ENCODE peak calls at places on chromosomes 4 and X, in nine cellular contexts. A, H, Z, Q, G, B, T, X and C are unnamed samples. For H3K27me3, the result is how much of the 10 kb centered on the place peaks cover.

GRCh38 chrX:149830192-149830873 is 48.6 kb downstream of the MAGEA9 start:
- DNase-seq in A (peak), H (peak), Z (no peak), Q (peak), G (peak), B (no peak), T (no peak), X (no peak), C (peak)

GRCh38 chr4:58553679-58554078 is 1443.5 kb upstream of the IGFBP7 start:
- DNase-seq in A (no peak), H (no peak), Z (no peak), Q (no peak), G (no peak), B (no peak), T (no peak), X (no peak), C (no peak)

GRCh38 chrX:15129412-15129811 is 140.5 kb downstream of the ASB9 start:
- DNase-seq in A (no peak), H (no peak), Z (no peak), Q (no peak), G (no peak), B (no peak), T (no peak), X (no peak), C (no peak)

GRCh38 chrX:113399501-113400192 is 559.0 kb upstream of the AMOT start:
- DNase-seq in A (no peak), H (no peak), Z (no peak), Q (peak), G (no peak), B (no peak), T (no peak), X (no peak), C (no peak)

GRCh38 chr4:140266958-140267568 is 106.4 kb upstream of the SCOC start:
- DNase-seq in A (no peak), H (no peak), Z (no peak), Q (no peak), G (peak), B (no peak), T (no peak), X (peak), C (no peak)

GRCh38 chr4:25567253-25567652 is 88.4 kb upstream of the SLC34A2 start:
- DNase-seq in A (no peak), H (no peak), Z (no peak), Q (no peak), G (no peak), B (no peak), T (no peak), X (no peak), C (no peak)

GRCh38 chr4:1834047-1834769 is 21.7 kb downstream of the LETM1 start:
- DNase-seq in A (no peak), H (no peak), Z (no peak), Q (no peak), G (no peak), B (no peak), T (no peak), X (no peak), C (no peak)

GRCh38 chr4:155403886-155404285 is 27.1 kb upstream of the MAP9 start:
- DNase-seq in A (peak), H (peak), Z (no peak), Q (peak), G (peak), B (no peak), T (no peak), X (no peak), C (no peak)

GRCh38 chrX:143669395-143669794 is 33.5 kb upstream of the SLITRK4 start:
- DNase-seq in A (peak), H (no peak), Z (no peak), Q (peak), G (no peak), B (no peak), T (no peak), X (no peak), C (no peak)

GRCh38 chrX:132676561-132677186 is 187.8 kb upstream of the MBNL3 start:
- DNase-seq in A (peak), H (no peak), Z (no peak), Q (no peak), G (no peak), B (no peak), T (no peak), X (no peak), C (peak)

GRCh38 chr4:33649015-33649414 is 2595.3 kb downstream of the ARAP2 start:
- DNase-seq in A (peak), H (peak), Z (no peak), Q (peak), G (peak), B (no peak), T (peak), X (no peak), C (no peak)

GRCh38 chrX:73581002-73581628 is 18.1 kb downstream of the CHIC1 start:
- DNase-seq in A (no peak), H (no peak), Z (no peak), Q (no peak), G (no peak), B (no peak), T (no peak), X (no peak), C (no peak)

GRCh38 chr4:53885668-53886067 is 178.7 kb downstream of the CHIC2 start:
- DNase-seq in A (no peak), H (no peak), Z (peak), Q (no peak), G (no peak), B (peak), T (no peak), X (no peak), C (no peak)

GRCh38 chr4:8747896-8748575 is 123.6 kb downstream of the HMX1 start:
- DNase-seq in A (no peak), H (no peak), Z (peak), Q (no peak), G (no peak), B (peak), T (peak), X (no peak), C (no peak)

GRCh38 chr4:113512880-113513279 is 248.7 kb downstream of the CAMK2D start:
- DNase-seq in A (no peak), H (no peak), Z (no peak), Q (no peak), G (no peak), B (no peak), T (no peak), X (no peak), C (no peak)

GRCh38 chr4:181601118-181601517 is 642.1 kb upstream of the TENM3 start:
- DNase-seq in A (no peak), H (no peak), Z (no peak), Q (no peak), G (no peak), B (no peak), T (no peak), X (no peak), C (no peak)

GRCh38 chrX:56564182-56564885 is 907 bp downstream of the UBQLN2 start:
- DNase-seq in A (peak), H (no peak), Z (peak), Q (peak), G (peak), B (peak), T (peak), X (peak), C (no peak)

GRCh38 chrX:13110427-13111324 is 66.3 kb upstream of the FAM9C start:
- DNase-seq in A (no peak), H (no peak), Z (peak), Q (peak), G (peak), B (no peak), T (no peak), X (no peak), C (no peak)

GRCh38 chr4:115332078-115332477 is 218.7 kb upstream of the NDST4 start:
- DNase-seq in A (no peak), H (no peak), Z (no peak), Q (no peak), G (no peak), B (no peak), T (no peak), X (no peak), C (no peak)

GRCh38 chr4:165922747-165923146 is 49.7 kb downstream of the TLL1 start:
- DNase-seq in A (no peak), H (no peak), Z (no peak), Q (no peak), G (no peak), B (no peak), T (no peak), X (no peak), C (no peak)
- H3K27me3 ChIP-seq in A (under half), H (under half), Z (under half), Q (under half), G (under half), B (under half), T (under half), X (under half), C (under half)

GRCh38 chrX:123348468-123348867 is 164.4 kb downstream of the GRIA3 start:
- DNase-seq in A (no peak), H (no peak), Z (no peak), Q (no peak), G (no peak), B (no peak), T (no peak), X (no peak), C (no peak)
- H3K27me3 ChIP-seq in A (under half), H (under half), Z (under half), Q (under half), G (under half), B (under half), T (under half), X (under half), C (under half)

DNA sequence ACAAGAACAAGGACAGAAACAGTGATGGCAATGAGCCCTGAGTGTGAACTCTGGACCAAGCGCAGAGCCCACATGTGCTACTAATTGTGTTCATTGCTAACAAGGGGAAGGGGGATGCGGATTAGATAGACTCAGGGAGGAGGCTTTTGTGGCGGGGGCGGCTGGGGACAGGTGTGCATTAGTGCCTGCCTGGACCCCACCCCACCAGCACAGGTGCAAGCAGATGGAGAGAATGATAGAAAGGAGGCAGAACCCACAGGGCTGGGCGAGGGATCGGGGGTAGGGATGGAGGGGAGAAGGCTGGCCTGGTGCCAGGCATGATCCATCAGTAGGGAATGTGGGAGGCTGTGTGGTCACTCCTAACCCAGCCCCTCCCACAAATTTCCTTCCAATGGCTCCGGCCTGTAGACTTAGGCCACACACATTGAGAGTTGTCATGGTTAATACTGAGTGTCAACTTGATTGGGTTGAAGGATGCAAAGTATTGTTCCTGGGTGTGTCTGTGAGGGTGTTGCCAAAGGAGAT is 30.5 kb upstream of the CRMP1 start:
- DNase-seq in A (no peak), H (no peak), Z (no peak), Q (no peak), G (no peak), B (no peak), T (no peak), X (no peak), C (no peak)
- H3K27me3 ChIP-seq in A (under half), H (under half), Z (under half), Q (under half), G (under half), B (under half), T (under half), X (under half), C (under half)

DNA sequence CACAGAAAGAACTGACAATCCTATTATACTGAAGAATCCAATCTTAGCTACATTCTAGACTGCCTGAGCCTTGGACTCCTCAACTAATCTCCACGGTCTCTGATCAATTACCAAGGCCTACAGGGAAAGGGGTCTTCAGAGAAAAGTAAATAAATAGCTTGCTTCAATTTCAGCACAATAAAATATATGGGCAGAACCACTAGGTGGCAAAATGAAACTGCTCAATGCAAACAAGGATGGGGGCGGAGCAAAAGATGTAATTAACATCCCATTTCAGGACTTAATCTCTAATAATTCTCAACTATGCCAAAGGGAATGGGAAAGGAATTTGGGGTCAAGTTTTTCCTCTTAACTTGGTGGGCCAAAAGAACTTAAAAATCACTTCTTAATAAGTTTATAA is 78.4 kb upstream of the MAP3K15 start:
- DNase-seq in A (no peak), H (no peak), Z (no peak), Q (peak), G (peak), B (no peak), T (peak), X (no peak), C (no peak)
- H3K27me3 ChIP-seq in A (under half), H (under half), Z (under half), Q (under half), G (under half), B (under half), T (under half), X (under half), C (under half)

DNA sequence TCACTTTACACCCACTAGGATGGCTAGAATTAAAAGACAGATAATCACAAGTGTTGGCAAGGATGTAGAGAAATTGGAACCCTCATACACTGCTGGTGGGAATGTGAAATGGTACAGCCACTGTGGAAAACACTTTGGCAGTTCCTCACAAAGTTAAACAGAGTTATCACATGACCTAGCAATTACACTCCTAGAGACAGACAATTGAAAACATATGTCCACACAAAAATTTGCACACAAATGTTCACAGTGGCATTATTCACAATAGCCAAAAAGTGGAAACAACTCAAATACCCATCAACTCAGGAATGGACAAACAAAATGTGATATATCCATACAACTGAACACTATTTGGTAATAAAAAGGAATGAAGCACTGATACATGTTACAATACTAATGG is 5.7 kb downstream of the ZNF280C start:
- DNase-seq in A (no peak), H (no peak), Z (no peak), Q (peak), G (peak), B (no peak), T (no peak), X (no peak), C (no peak)
- H3K27me3 ChIP-seq in A (under half), H (under half), Z (under half), Q (under half), G (under half), B (under half), T (under half), X (under half), C (under half)

GRCh38 chrX:119984652-119985051 is 41.1 kb upstream of the NKAP start:
- DNase-seq in A (no peak), H (no peak), Z (no peak), Q (no peak), G (no peak), B (no peak), T (peak), X (no peak), C (no peak)

GRCh38 chrX:119982145-119982544 is 38.6 kb upstream of the NKAP start:
- DNase-seq in A (no peak), H (no peak), Z (no peak), Q (no peak), G (no peak), B (no peak), T (no peak), X (no peak), C (no peak)

GRCh38 chrX:119983494-119983893 is 39.9 kb upstream of the NKAP start:
- DNase-seq in A (no peak), H (no peak), Z (no peak), Q (no peak), G (no peak), B (no peak), T (no peak), X (no peak), C (no peak)

GRCh38 chrX:119989905-119990408 is 46.4 kb upstream of the NKAP start:
- DNase-seq in A (peak), H (no peak), Z (no peak), Q (no peak), G (no peak), B (no peak), T (no peak), X (no peak), C (peak)

DNA sequence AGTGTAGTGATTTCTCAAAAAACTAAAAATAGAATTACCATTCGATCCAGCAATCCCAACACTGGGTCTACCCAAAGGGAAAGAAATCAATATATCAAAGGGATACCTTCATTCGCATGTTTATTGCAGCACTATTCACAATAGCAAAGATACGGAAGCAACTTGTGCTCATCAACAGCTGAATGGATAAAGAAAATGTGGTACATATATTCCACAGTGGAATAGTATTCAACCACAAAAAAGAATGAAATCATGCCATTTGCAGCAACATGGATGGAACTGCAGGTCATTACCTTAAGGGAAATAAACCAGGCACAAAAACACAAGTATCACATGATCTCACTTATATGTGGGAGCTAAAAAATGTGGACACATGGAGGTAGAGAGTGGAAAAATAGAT is 42.7 kb upstream of the NKAP start:
- DNase-seq in A (no peak), H (no peak), Z (no peak), Q (no peak), G (no peak), B (no peak), T (no peak), X (no peak), C (no peak)
- H3K27me3 ChIP-seq in A (half or more), H (under half), Z (under half), Q (half or more), G (under half), B (under half), T (under half), X (under half), C (under half)